ENCODE peak calls at places on chromosomes 13 and 19, in five cellular contexts. One of them, this sample, is unnamed.

GRCh38 chr13:59112375-59112774 is 1051.4 kb downstream of the DIAPH3 start:
- DNase-seq in transverse colon: peak
- DNase-seq in A549: peak
- DNase-seq in GM12878: no peak
- DNase-seq in tibial nerve: no peak
- DNase-seq in this sample: no peak

GRCh38 chr19:55579766-55580621 is 654 bp downstream of the ZNF579 start:
- DNase-seq in transverse colon: no peak
- DNase-seq in A549: peak
- DNase-seq in GM12878: no peak
- DNase-seq in tibial nerve: no peak
- DNase-seq in this sample: no peak

GRCh38 chr19:2449019-2449418 is 7.7 kb downstream of the LMNB2 start:
- DNase-seq in transverse colon: no peak
- DNase-seq in A549: no peak
- DNase-seq in GM12878: no peak
- DNase-seq in tibial nerve: no peak
- DNase-seq in this sample: no peak

GRCh38 chr13:47216176-47216822 is 319.4 kb upstream of the HTR2A start:
- DNase-seq in transverse colon: no peak
- DNase-seq in A549: no peak
- DNase-seq in GM12878: no peak
- DNase-seq in tibial nerve: no peak
- DNase-seq in this sample: no peak

GRCh38 chr19:8654591-8655339 is 24.3 kb downstream of the NFILZ start:
- DNase-seq in transverse colon: peak
- DNase-seq in A549: peak
- DNase-seq in GM12878: no peak
- DNase-seq in tibial nerve: no peak
- DNase-seq in this sample: peak

GRCh38 chr13:37715606-37716015 is 117.0 kb upstream of the POSTN start:
- DNase-seq in transverse colon: no peak
- DNase-seq in A549: peak
- DNase-seq in GM12878: no peak
- DNase-seq in tibial nerve: no peak
- DNase-seq in this sample: no peak

GRCh38 chr19:35896643-35897040 is 3.7 kb downstream of the NFKBID start:
- DNase-seq in transverse colon: no peak
- DNase-seq in A549: no peak
- DNase-seq in GM12878: no peak
- DNase-seq in tibial nerve: no peak
- DNase-seq in this sample: no peak

GRCh38 chr19:6925801-6926751 is 38.7 kb downstream of the ADGRE1 start:
- DNase-seq in transverse colon: no peak
- DNase-seq in A549: peak
- DNase-seq in GM12878: peak
- DNase-seq in tibial nerve: no peak
- DNase-seq in this sample: no peak

GRCh38 chr19:39052243-39052746 is 19.9 kb upstream of the FBXO27 start:
- DNase-seq in transverse colon: peak
- DNase-seq in A549: peak
- DNase-seq in GM12878: no peak
- DNase-seq in tibial nerve: peak
- DNase-seq in this sample: peak

GRCh38 chr19:29662604-29663404 is 2.5 kb upstream of the PLEKHF1 start:
- DNase-seq in transverse colon: peak
- DNase-seq in A549: peak
- DNase-seq in GM12878: no peak
- DNase-seq in tibial nerve: no peak
- DNase-seq in this sample: peak

GRCh38 chr13:76523740-76524382 is 362.3 kb downstream of the KCTD12 start:
- DNase-seq in transverse colon: no peak
- DNase-seq in A549: no peak
- DNase-seq in GM12878: no peak
- DNase-seq in tibial nerve: no peak
- DNase-seq in this sample: no peak

GRCh38 chr13:21674271-21675009 is 3.6 kb downstream of the FGF9 start:
- DNase-seq in transverse colon: peak
- DNase-seq in A549: no peak
- DNase-seq in GM12878: no peak
- DNase-seq in tibial nerve: no peak
- DNase-seq in this sample: no peak

GRCh38 chr13:26585136-26585535 is 27.7 kb downstream of the WASF3 start:
- DNase-seq in transverse colon: no peak
- DNase-seq in A549: no peak
- DNase-seq in GM12878: no peak
- DNase-seq in tibial nerve: no peak
- DNase-seq in this sample: no peak

GRCh38 chr13:69547780-69548179 is 559.8 kb upstream of the ATXN8OS start:
- DNase-seq in transverse colon: no peak
- DNase-seq in A549: no peak
- DNase-seq in GM12878: no peak
- DNase-seq in tibial nerve: no peak
- DNase-seq in this sample: no peak

GRCh38 chr13:75173457-75174356 is 308.3 kb downstream of the TBC1D4 start:
- DNase-seq in transverse colon: no peak
- DNase-seq in A549: peak
- DNase-seq in GM12878: no peak
- DNase-seq in tibial nerve: no peak
- DNase-seq in this sample: no peak

GRCh38 chr19:19551862-19552192 is 13.8 kb downstream of the CILP2 start:
- DNase-seq in transverse colon: no peak
- DNase-seq in A549: no peak
- DNase-seq in GM12878: no peak
- DNase-seq in tibial nerve: no peak
- DNase-seq in this sample: no peak

GRCh38 chr19:1115646-1116420 is 12.0 kb downstream of the GPX4 start:
- DNase-seq in transverse colon: no peak
- DNase-seq in A549: no peak
- DNase-seq in GM12878: no peak
- DNase-seq in tibial nerve: no peak
- DNase-seq in this sample: no peak

GRCh38 chr13:32537580-32538233 is 888 bp downstream of the N4BP2L2 start:
- DNase-seq in transverse colon: peak
- DNase-seq in A549: peak
- DNase-seq in GM12878: no peak
- DNase-seq in tibial nerve: no peak
- DNase-seq in this sample: peak

GRCh38 chr19:2888739-2889224 is 11.9 kb upstream of the ZNF57 start:
- DNase-seq in transverse colon: peak
- DNase-seq in A549: no peak
- DNase-seq in GM12878: no peak
- DNase-seq in tibial nerve: no peak
- DNase-seq in this sample: no peak

GRCh38 chr13:89726690-89727435 is 1620.6 kb upstream of the MIR17HG start:
- DNase-seq in transverse colon: no peak
- DNase-seq in A549: peak
- DNase-seq in GM12878: no peak
- DNase-seq in tibial nerve: no peak
- DNase-seq in this sample: no peak

GRCh38 chr13:48400820-48401219 is 12.1 kb downstream of the LPAR6 start:
- DNase-seq in transverse colon: no peak
- DNase-seq in A549: peak
- DNase-seq in GM12878: peak
- DNase-seq in tibial nerve: no peak
- DNase-seq in this sample: no peak

DNA sequence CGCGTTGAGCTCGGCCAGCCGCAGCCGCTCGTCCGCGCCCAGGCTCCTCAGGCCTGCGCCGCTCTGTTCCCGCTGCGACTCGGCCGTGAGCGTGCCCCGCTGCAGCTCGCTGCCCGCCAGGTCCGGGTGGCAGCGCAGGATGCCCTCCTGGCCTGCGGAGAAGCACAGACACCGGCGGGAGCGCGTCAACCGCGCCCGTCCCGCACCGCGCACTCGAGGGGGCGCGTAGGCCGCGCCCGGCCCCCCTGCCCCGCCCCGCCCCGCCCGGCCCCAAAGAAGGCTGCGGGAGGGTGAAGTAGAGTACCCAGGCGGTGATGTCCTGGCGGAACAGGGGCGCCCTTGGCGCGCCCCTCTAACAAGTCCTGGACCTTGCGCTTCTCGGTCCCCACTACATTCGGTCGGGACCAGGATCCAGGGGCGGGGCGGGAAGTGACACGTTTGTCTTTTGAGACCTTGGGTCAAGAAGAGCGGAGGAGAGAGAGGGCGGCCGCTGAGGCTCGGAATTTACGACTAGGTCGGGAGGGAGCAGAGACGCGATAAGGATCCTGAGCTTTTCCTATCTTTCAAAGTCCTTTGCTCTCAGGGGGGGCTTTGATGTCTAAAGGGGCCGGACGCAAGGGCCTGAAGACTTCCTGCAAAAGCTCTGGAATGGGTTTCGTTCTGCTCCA is 9.3 kb upstream of the CDX2 start:
- DNase-seq in transverse colon: peak
- DNase-seq in A549: no peak
- DNase-seq in GM12878: no peak
- DNase-seq in tibial nerve: no peak
- DNase-seq in this sample: no peak
- TF ChIP-seq POLR2A in transverse colon: peak
- TF ChIP-seq POLR2A in A549: no peak
- TF ChIP-seq POLR2A in GM12878: no peak
- TF ChIP-seq POLR2A in tibial nerve: no peak
- TF ChIP-seq POLR2A in this sample: no peak

GRCh38 chr19:4976412-4977298 is 7.7 kb downstream of the KDM4B start:
- DNase-seq in transverse colon: peak
- DNase-seq in A549: peak
- DNase-seq in GM12878: no peak
- DNase-seq in tibial nerve: peak
- DNase-seq in this sample: peak
- TF ChIP-seq EP300 in transverse colon: peak
- TF ChIP-seq EP300 in A549: no peak
- TF ChIP-seq EP300 in GM12878: no peak
- TF ChIP-seq EP300 in tibial nerve: peak
- TF ChIP-seq EP300 in this sample: peak

GRCh38 chr19:50333737-50334617 is 4.8 kb upstream of the KCNC3 start:
- DNase-seq in transverse colon: peak
- DNase-seq in A549: peak
- DNase-seq in GM12878: no peak
- DNase-seq in tibial nerve: no peak
- DNase-seq in this sample: peak
- TF ChIP-seq POLR2A in transverse colon: peak
- TF ChIP-seq POLR2A in A549: peak
- TF ChIP-seq POLR2A in GM12878: peak
- TF ChIP-seq POLR2A in tibial nerve: peak
- TF ChIP-seq POLR2A in this sample: no peak

GRCh38 chr13:44848956-44849748 is 140.1 kb downstream of the NUFIP1 start:
- DNase-seq in transverse colon: no peak
- DNase-seq in A549: no peak
- DNase-seq in GM12878: no peak
- DNase-seq in tibial nerve: no peak
- DNase-seq in this sample: no peak
- TF ChIP-seq EP300 in transverse colon: no peak
- TF ChIP-seq EP300 in A549: no peak
- TF ChIP-seq EP300 in GM12878: no peak
- TF ChIP-seq EP300 in tibial nerve: peak
- TF ChIP-seq EP300 in this sample: peak

GRCh38 chr19:10399878-10400277 is 3.5 kb downstream of the CDC37 start:
- DNase-seq in transverse colon: no peak
- DNase-seq in A549: no peak
- DNase-seq in GM12878: no peak
- DNase-seq in tibial nerve: no peak
- DNase-seq in this sample: no peak

GRCh38 chr19:10404888-10405808 is 1.8 kb upstream of the CDC37 start:
- DNase-seq in transverse colon: no peak
- DNase-seq in A549: no peak
- DNase-seq in GM12878: no peak
- DNase-seq in tibial nerve: no peak
- DNase-seq in this sample: no peak

GRCh38 chr19:10406191-10406590 is 2.8 kb upstream of the CDC37 start:
- DNase-seq in transverse colon: no peak
- DNase-seq in A549: no peak
- DNase-seq in GM12878: no peak
- DNase-seq in tibial nerve: no peak
- DNase-seq in this sample: no peak

GRCh38 chr19:10402441-10403038 is 802 bp downstream of the CDC37 start:
- DNase-seq in transverse colon: peak
- DNase-seq in A549: no peak
- DNase-seq in GM12878: no peak
- DNase-seq in tibial nerve: no peak
- DNase-seq in this sample: no peak

DNA sequence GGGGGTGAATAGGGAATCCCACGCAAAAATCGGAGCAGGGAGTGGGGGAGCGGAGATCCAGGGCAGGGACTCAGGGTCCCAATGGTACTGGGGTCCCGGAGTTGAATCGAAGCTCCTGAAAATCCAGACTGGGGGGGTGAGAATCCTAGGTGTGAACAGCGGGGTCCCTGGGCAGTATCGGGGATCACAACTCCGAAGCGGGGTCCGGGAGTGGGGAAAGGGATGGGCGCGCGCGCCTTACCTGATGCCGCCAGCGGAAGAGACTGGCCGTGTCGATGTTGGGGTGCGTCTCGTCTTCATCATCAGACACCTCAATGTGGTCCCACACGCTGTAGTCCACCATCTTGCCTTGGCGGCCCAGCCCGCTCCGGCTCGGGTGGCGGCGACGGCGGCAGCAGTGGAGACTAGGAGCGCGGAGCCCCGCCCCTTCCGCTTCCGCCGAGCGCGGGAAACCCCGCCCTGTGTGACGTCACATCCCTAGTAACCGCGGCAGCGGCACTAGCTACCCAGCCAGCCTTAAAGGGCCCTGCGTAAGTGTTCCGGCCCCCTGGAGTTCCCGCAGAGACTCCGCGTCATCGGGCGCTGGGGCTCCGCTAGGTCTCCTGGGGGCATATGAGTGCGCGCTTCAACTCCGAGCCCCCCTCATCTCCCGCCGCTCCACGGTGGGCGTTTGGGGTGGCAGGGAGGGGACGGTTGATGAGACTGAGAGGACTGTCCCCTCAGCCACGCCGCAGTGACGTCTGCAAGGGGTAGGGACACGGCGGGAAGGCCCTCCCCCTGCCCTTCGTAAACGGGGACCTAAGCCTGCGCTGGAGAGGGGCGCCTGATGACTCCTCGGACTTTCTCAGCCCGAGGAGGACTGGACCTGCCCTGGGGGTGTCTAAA is at the start of gene CDC37:
- DNase-seq in transverse colon: peak
- DNase-seq in A549: peak
- DNase-seq in GM12878: peak
- DNase-seq in tibial nerve: peak
- DNase-seq in this sample: peak
- TF ChIP-seq POLR2A in transverse colon: peak
- TF ChIP-seq POLR2A in A549: peak
- TF ChIP-seq POLR2A in GM12878: peak
- TF ChIP-seq POLR2A in tibial nerve: peak
- TF ChIP-seq POLR2A in this sample: no peak

GRCh38 chr19:17244618-17245534 is 843 bp downstream of the NR2F6 start:
- DNase-seq in transverse colon: peak
- DNase-seq in A549: no peak
- DNase-seq in GM12878: no peak
- DNase-seq in tibial nerve: no peak
- DNase-seq in this sample: peak
- TF ChIP-seq EP300 in transverse colon: no peak
- TF ChIP-seq EP300 in A549: no peak
- TF ChIP-seq EP300 in GM12878: no peak
- TF ChIP-seq EP300 in tibial nerve: no peak
- TF ChIP-seq EP300 in this sample: no peak

GRCh38 chr19:46661735-46662592 is 982 bp upstream of the DACT3 start:
- DNase-seq in transverse colon: peak
- DNase-seq in A549: peak
- DNase-seq in GM12878: no peak
- DNase-seq in tibial nerve: peak
- DNase-seq in this sample: peak
- TF ChIP-seq POLR2A in transverse colon: no peak
- TF ChIP-seq POLR2A in A549: no peak
- TF ChIP-seq POLR2A in GM12878: no peak
- TF ChIP-seq POLR2A in tibial nerve: no peak
- TF ChIP-seq POLR2A in this sample: no peak